ENCODE peak calls at places on chromosomes 12 and 14, in four cellular contexts. K is fibroblast of lung, V is endothelial cell of umbilical vein, O is H1. J is an unnamed sample. For H3K9me3, the result is how much of the 10 kb centered on the place peaks cover.

GRCh38 chr14:29444216-29444615 is 483.4 kb downstream of the PRKD1 start:
- DNase-seq in O (no peak), V (no peak), K (peak), J (no peak)

GRCh38 chr12:51392556-51393237 is 1.5 kb upstream of the GALNT6 start:
- DNase-seq in O (peak), K (peak), V (peak), J (peak)

GRCh38 chr14:96120941-96121340 is 81.8 kb downstream of the C14orf132 start:
- DNase-seq in O (no peak), V (no peak), K (no peak), J (no peak)

GRCh38 chr12:51591020-51591901 is at the start of gene SCN8A:
- DNase-seq in V (peak), K (peak), O (peak), J (peak)

GRCh38 chr12:13203028-13203922 is 6.7 kb downstream of the EMP1 start:
- DNase-seq in O (peak), K (no peak), V (peak), J (no peak)

GRCh38 chr12:2794736-2795289 is at the start of gene FKBP4:
- DNase-seq in O (peak), K (peak), V (peak), J (peak)

GRCh38 chr12:19826988-19827550 is 387.8 kb downstream of the AEBP2 start:
- DNase-seq in V (no peak), O (no peak), K (peak), J (no peak)

GRCh38 chr12:4277856-4278581 is 4.5 kb downstream of the CCND2 start:
- DNase-seq in O (no peak), V (no peak), K (no peak), J (no peak)

GRCh38 chr12:575948-576612 is 87.2 kb downstream of the NINJ2 start:
- DNase-seq in O (peak), K (peak), V (peak), J (peak)

GRCh38 chr12:43579240-43579639 is 27.2 kb upstream of the ADAMTS20 start:
- DNase-seq in V (peak), K (no peak), O (no peak), J (no peak)

GRCh38 chr12:122862110-122862634 is 26.9 kb downstream of the HIP1R start:
- DNase-seq in V (no peak), K (no peak), O (no peak), J (no peak)

GRCh38 chr12:62468394-62468793 is 1.8 kb downstream of the MON2 start:
- DNase-seq in V (no peak), K (no peak), O (no peak), J (peak)

GRCh38 chr14:31138301-31138700 is 69.3 kb downstream of the HECTD1 start:
- DNase-seq in O (no peak), V (no peak), K (no peak), J (peak)

GRCh38 chr12:29451886-29452285 is 45.6 kb downstream of the OVCH1 start:
- DNase-seq in K (no peak), O (no peak), V (no peak), J (no peak)

GRCh38 chr12:15227004-15227679 is 5.9 kb upstream of the RERG start:
- DNase-seq in K (peak), O (peak), V (peak), J (peak)

GRCh38 chr12:12722351-12723146 is 5.4 kb downstream of the CDKN1B start:
- DNase-seq in O (no peak), V (peak), K (peak), J (peak)

GRCh38 chr14:99357856-99358390 is 85.9 kb upstream of the BCL11B start:
- DNase-seq in K (no peak), V (no peak), O (no peak), J (no peak)

GRCh38 chr12:98420403-98420800 is 95.0 kb upstream of the TMPO start:
- DNase-seq in K (no peak), V (no peak), O (no peak), J (no peak)

GRCh38 chr12:14394317-14395058 is 29.0 kb downstream of the ATF7IP start:
- DNase-seq in V (peak), K (peak), O (no peak), J (peak)

GRCh38 chr14:77459072-77459723 is 1.3 kb downstream of the AHSA1 start:
- DNase-seq in K (peak), O (peak), V (peak), J (peak)

GRCh38 chr14:31263485-31264133 is 56.0 kb upstream of the HECTD1 start:
- DNase-seq in O (no peak), V (peak), K (peak), J (peak)

GRCh38 chr14:100896369-100897060 is 7.0 kb downstream of the RTL1 start:
- DNase-seq in O (peak), K (no peak), V (no peak), J (no peak)

GRCh38 chr12:22285871-22286270 is 48.6 kb downstream of the ST8SIA1 start:
- DNase-seq in O (no peak), V (no peak), K (peak), J (no peak)

GRCh38 chr12:79407671-79408622 is 282.8 kb downstream of the PAWR start:
- DNase-seq in K (peak), O (peak), V (peak), J (peak)

GRCh38 chr12:101819467-101819866 is 11.3 kb downstream of the GNPTAB start:
- DNase-seq in O (no peak), K (no peak), V (no peak), J (no peak)

GRCh38 chr12:2054091-2055018 is 1.6 kb downstream of the CACNA1C start:
- DNase-seq in K (no peak), O (no peak), V (no peak), J (peak)

GRCh38 chr14:64942531-64943111 is at the start of gene GPX2:
- DNase-seq in V (no peak), K (no peak), O (no peak), J (no peak)

GRCh38 chr14:93655078-93655750 is 133.1 kb downstream of the PRIMA1 start:
- DNase-seq in O (peak), K (peak), V (peak), J (peak)

GRCh38 chr14:74425525-74426201 is 347 bp downstream of the SYNDIG1L start:
- DNase-seq in O (peak), V (peak), K (peak), J (peak)

GRCh38 chr14:68654471-68654941 is 138.4 kb downstream of the ZFP36L1 start:
- DNase-seq in O (peak), K (peak), V (no peak), J (no peak)

GRCh38 chr12:53676715-53677611 is 1.1 kb upstream of the ATP5MC2 start:
- DNase-seq in V (peak), O (peak), K (peak), J (peak)

GRCh38 chr12:107287436-107288413 is 194.4 kb upstream of the CRY1 start:
- DNase-seq in V (no peak), K (peak), O (no peak), J (no peak)

GRCh38 chr12:9651265-9651729 is 18.2 kb upstream of the CLEC2D start:
- DNase-seq in K (peak), O (no peak), V (no peak), J (peak)

GRCh38 chr14:103474893-103475292 is 47.7 kb downstream of the CKB start:
- DNase-seq in O (no peak), V (no peak), K (no peak), J (no peak)

GRCh38 chr12:68119724-68120211 is 39.8 kb downstream of the IFNG start:
- DNase-seq in O (no peak), V (no peak), K (peak), J (no peak)

GRCh38 chr14:70721542-70721941 is 79.8 kb downstream of the TTC9 start:
- DNase-seq in O (no peak), V (no peak), K (peak), J (no peak)

GRCh38 chr12:3722368-3722767 is 30.5 kb downstream of the CRACR2A start:
- DNase-seq in K (no peak), V (no peak), O (no peak), J (no peak)

GRCh38 chr14:58919262-58919661 is 269.2 kb upstream of the DAAM1 start:
- DNase-seq in K (peak), O (no peak), V (no peak), J (peak)
- H3K9ac ChIP-seq in K (no peak), O (no peak), V (no peak), J (no peak)

GRCh38 chr12:70920251-70920851 is at the start of gene PTPRR:
- DNase-seq in K (no peak), V (no peak), O (peak), J (no peak)
- H3K4me3 ChIP-seq in K (no peak), V (no peak), O (peak), J (no peak)

DNA sequence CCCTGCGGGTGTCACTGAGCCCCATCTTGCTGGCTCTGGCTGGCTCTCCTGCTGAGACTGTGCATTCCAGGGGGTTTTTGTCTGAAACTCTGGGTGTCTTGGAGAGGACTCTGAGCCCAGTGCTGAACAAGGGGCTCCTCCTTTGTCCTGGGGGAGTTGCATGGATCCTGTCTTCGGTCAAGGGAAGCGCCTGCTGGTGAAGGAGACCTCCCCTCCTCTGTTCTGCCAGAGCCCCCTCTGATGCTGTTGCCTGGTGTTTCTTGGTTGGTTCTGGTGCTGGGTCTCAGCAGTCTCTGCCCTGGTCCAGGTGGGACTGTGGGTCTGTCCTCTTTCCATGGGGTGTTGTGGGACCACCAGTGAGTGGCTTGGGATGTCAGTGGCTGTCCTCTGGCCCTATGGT is 380.9 kb downstream of the TMEM121 start:
- DNase-seq in V (no peak), K (no peak), O (no peak), J (no peak)
- H3K9me3 ChIP-seq in V (under half), K (under half), O (half or more), J (under half)

GRCh38 chr12:47397664-47398281 is 308.1 kb downstream of the RPAP3 start:
- DNase-seq in V (peak), O (no peak), K (peak), J (peak)
- H3K9ac ChIP-seq in V (no peak), O (no peak), K (no peak), J (no peak)

GRCh38 chr12:85835417-85835809 is 796 bp downstream of the RASSF9 start:
- DNase-seq in O (no peak), V (peak), K (peak), J (peak)
- H3K4me3 ChIP-seq in O (peak), V (peak), K (peak), J (peak)

GRCh38 chr12:133234971-133235370 is 706 bp downstream of the ANHX start:
- DNase-seq in K (no peak), V (no peak), O (no peak), J (no peak)

GRCh38 chr12:133227281-133227852 is 8.3 kb downstream of the ANHX start:
- DNase-seq in O (no peak), K (no peak), V (no peak), J (no peak)

GRCh38 chr12:133233993-133234564 is 1.6 kb downstream of the ANHX start:
- DNase-seq in K (no peak), O (no peak), V (no peak), J (no peak)

GRCh38 chr12:133233006-133233405 is 2.7 kb downstream of the ANHX start:
- DNase-seq in K (no peak), V (no peak), O (no peak), J (no peak)

DNA sequence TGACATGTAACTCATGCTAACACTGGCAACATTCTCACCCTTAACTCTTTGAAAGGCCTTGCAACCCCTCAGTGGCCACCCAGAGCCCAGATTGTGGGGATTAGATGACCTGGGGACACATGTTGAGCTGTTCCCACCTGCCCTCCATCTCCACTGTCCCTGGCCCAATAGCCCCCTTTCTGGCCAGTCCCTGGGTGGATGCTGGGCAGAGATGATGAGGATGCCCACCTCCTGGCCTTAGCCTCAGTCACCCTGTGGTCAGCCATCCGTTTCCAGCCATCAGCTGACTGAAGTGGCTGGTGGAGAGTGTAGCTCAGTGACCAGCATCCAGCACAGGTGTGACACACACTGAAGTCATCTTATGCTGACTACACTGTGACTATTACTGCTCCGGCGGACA is 4.7 kb downstream of the ANHX start:
- DNase-seq in O (no peak), K (no peak), V (no peak), J (no peak)
- H3K9me3 ChIP-seq in O (half or more), K (under half), V (under half), J (under half)

J was measured in adipocyte.